ENCODE peak calls at places on chromosomes 11 and 22, in six cellular contexts. I is CD4-positive, alpha-beta T cell; G is mesothelial cell of epicardium; E is AG10803; Q is DMS79; Y is fibroblast of pulmonary artery. J is an unnamed sample.

GRCh38 chr11:2991477-2992233 is 474 bp downstream of the NAP1L4 start:
- DNase-seq in Q (no peak), G (no peak), Y (peak), I (no peak), E (peak), J (peak)

GRCh38 chr22:30694638-30695350 is at the start of gene OSBP2:
- DNase-seq in E (no peak), I (no peak), Q (no peak), Y (no peak), G (peak), J (peak)

GRCh38 chr11:100866453-100866852 is 179.4 kb downstream of the ARHGAP42 start:
- DNase-seq in G (no peak), I (no peak), E (no peak), Y (no peak), Q (no peak), J (peak)

GRCh38 chr22:20494978-20495860 is at the start of gene KLHL22:
- DNase-seq in Y (no peak), E (peak), I (no peak), G (peak), Q (no peak), J (peak)

GRCh38 chr11:14065153-14065552 is 102.6 kb downstream of the SPON1 start:
- DNase-seq in Y (no peak), G (no peak), Q (no peak), I (no peak), E (no peak), J (no peak)

GRCh38 chr22:49392247-49392646 is 435.4 kb downstream of the BRD1 start:
- DNase-seq in G (no peak), E (no peak), Y (no peak), Q (no peak), I (no peak), J (no peak)

GRCh38 chr11:69876013-69876412 is 56.8 kb upstream of the FGF3 start:
- DNase-seq in Q (no peak), Y (no peak), I (no peak), E (no peak), G (no peak), J (no peak)

GRCh38 chr22:35470903-35471321 is 69.7 kb upstream of the RASD2 start:
- DNase-seq in Y (no peak), Q (no peak), E (no peak), G (no peak), I (no peak), J (no peak)

GRCh38 chr22:41862530-41863266 is 29.8 kb downstream of the SREBF2 start:
- DNase-seq in I (no peak), G (no peak), Q (peak), E (peak), Y (no peak), J (peak)

GRCh38 chr11:78567209-78567608 is 7.5 kb downstream of the NARS2 start:
- DNase-seq in G (no peak), I (no peak), Q (no peak), Y (peak), E (peak), J (no peak)

GRCh38 chr11:124878497-124879228 is 13.4 kb downstream of the ROBO3 start:
- DNase-seq in Y (no peak), I (no peak), Q (no peak), G (no peak), E (no peak), J (no peak)

GRCh38 chr22:19234126-19234896 is 55.8 kb upstream of the SLC25A1 start:
- DNase-seq in I (no peak), Y (no peak), G (no peak), Q (no peak), E (no peak), J (no peak)

GRCh38 chr11:66126808-66127555 is 56.9 kb downstream of the PACS1 start:
- DNase-seq in Y (peak), I (peak), Q (peak), G (no peak), E (peak), J (peak)

GRCh38 chr11:62438641-62439040 is 19.8 kb downstream of the SCGB1A1 start:
- DNase-seq in I (no peak), E (no peak), Y (no peak), G (no peak), Q (no peak), J (no peak)

GRCh38 chr22:31579835-31580242 is 82.2 kb downstream of the PISD start:
- DNase-seq in Q (no peak), Y (no peak), I (no peak), E (no peak), G (no peak), J (no peak)

GRCh38 chr22:43399980-43400358 is 11.8 kb upstream of the MPPED1 start:
- DNase-seq in E (no peak), Y (no peak), Q (no peak), I (no peak), G (no peak), J (no peak)

GRCh38 chr11:104163100-104164027 is 583 bp downstream of the PDGFD start:
- DNase-seq in G (no peak), Q (no peak), I (no peak), E (peak), Y (peak), J (peak)

GRCh38 chr11:76602431-76602861 is 68.1 kb downstream of the LRRC32 start:
- DNase-seq in G (no peak), E (peak), I (no peak), Q (no peak), Y (peak), J (no peak)

GRCh38 chr22:47386812-47387510 is 624.5 kb downstream of the TBC1D22A start:
- DNase-seq in G (no peak), I (no peak), Y (no peak), E (no peak), Q (no peak), J (no peak)

GRCh38 chr11:36186340-36186739 is 102.9 kb downstream of the COMMD9 start:
- DNase-seq in E (peak), I (no peak), G (no peak), Y (peak), Q (peak), J (no peak)

GRCh38 chr11:16089481-16089880 is 266.9 kb downstream of the SOX6 start:
- DNase-seq in G (no peak), Q (no peak), I (no peak), Y (no peak), E (no peak), J (no peak)

GRCh38 chr22:42179616-42180015 is 49.0 kb upstream of the CYP2D6 start:
- DNase-seq in E (peak), G (no peak), I (no peak), Y (peak), Q (no peak), J (no peak)

GRCh38 chr11:5364214-5364613 is 12.9 kb downstream of the OR51B6 start:
- DNase-seq in E (peak), G (no peak), I (no peak), Y (peak), Q (no peak), J (no peak)

GRCh38 chr22:50252081-50253045 is 1.3 kb upstream of the HDAC10 start:
- DNase-seq in Y (peak), I (peak), G (no peak), Q (no peak), E (peak), J (peak)

GRCh38 chr11:11533751-11534150 is 88.1 kb downstream of the GALNT18 start:
- DNase-seq in Y (no peak), E (no peak), I (no peak), Q (no peak), G (no peak), J (no peak)

GRCh38 chr22:38882972-38883622 is 11.1 kb upstream of the CBX6 start:
- DNase-seq in Q (no peak), G (no peak), Y (no peak), E (peak), I (no peak), J (no peak)

GRCh38 chr22:40345801-40346177 is 511 bp upstream of the ADSL start:
- DNase-seq in E (peak), G (no peak), I (peak), Y (peak), Q (no peak), J (peak)

GRCh38 chr22:37167981-37168647 is 18.4 kb upstream of the IL2RB start:
- DNase-seq in E (no peak), Q (no peak), I (no peak), Y (no peak), G (no peak), J (peak)

GRCh38 chr11:3227568-3228444 is 4.4 kb downstream of the MRGPRE start:
- DNase-seq in Q (no peak), E (no peak), I (no peak), G (no peak), Y (no peak), J (no peak)

GRCh38 chr11:121113611-121114010 is 12.6 kb downstream of the TECTA start:
- DNase-seq in I (no peak), E (no peak), Y (no peak), G (no peak), Q (no peak), J (no peak)

GRCh38 chr11:2474059-2474901 is 29.5 kb downstream of the KCNQ1 start:
- DNase-seq in Y (no peak), I (no peak), G (no peak), Q (no peak), E (no peak), J (no peak)

GRCh38 chr11:3126901-3127691 is 38.0 kb downstream of the OSBPL5 start:
- DNase-seq in E (no peak), G (peak), Y (no peak), Q (no peak), I (no peak), J (no peak)

GRCh38 chr22:21951931-21952465 is 650 bp downstream of the PPM1F start:
- DNase-seq in I (no peak), Q (no peak), Y (peak), G (no peak), E (peak), J (peak)

GRCh38 chr22:19762315-19763140 is 1.9 kb downstream of the TBX1 start:
- DNase-seq in Y (no peak), Q (no peak), E (peak), I (no peak), G (no peak), J (no peak)

GRCh38 chr11:133681901-133682300 is 149.6 kb upstream of the OPCML start:
- DNase-seq in I (no peak), Q (peak), G (no peak), Y (no peak), E (no peak), J (no peak)

GRCh38 chr11:77402218-77402556 is 71.7 kb downstream of the PAK1 start:
- DNase-seq in I (no peak), Y (no peak), E (no peak), Q (peak), G (no peak), J (no peak)

GRCh38 chr11:1504581-1505290 is 18.2 kb upstream of the MOB2 start:
- DNase-seq in Q (no peak), I (no peak), E (no peak), G (no peak), Y (no peak), J (no peak)

GRCh38 chr11:26522912-26523610 is 49.0 kb downstream of the MUC15 start:
- DNase-seq in Y (peak), E (peak), I (no peak), G (no peak), Q (no peak), J (peak)

GRCh38 chr22:42725606-42726355 is 5.1 kb upstream of the A4GALT start:
- DNase-seq in G (no peak), Q (no peak), I (no peak), E (peak), Y (peak), J (no peak)